ENCODE peak calls at places on chromosome 16, in seven cellular contexts. One of them, this sample, is unnamed.

GRCh38 chr16:65825191-65825856 is 541.2 kb upstream of the CDH5 start:
- DNase-seq in AG10803: no peak
- DNase-seq in heart right ventricle: no peak
- DNase-seq in foreskin fibroblast: no peak
- DNase-seq in keratinocyte: no peak
- DNase-seq in tibial artery: no peak
- DNase-seq in brain microvascular endothelial cell: no peak
- DNase-seq in this sample: no peak

GRCh38 chr16:23013484-23013883 is 135.8 kb downstream of the USP31 start:
- DNase-seq in tibial artery: no peak
- DNase-seq in brain microvascular endothelial cell: peak; percentile 6
- DNase-seq in heart right ventricle: no peak
- DNase-seq in keratinocyte: no peak
- DNase-seq in AG10803: no peak
- DNase-seq in foreskin fibroblast: no peak
- DNase-seq in this sample: no peak

GRCh38 chr16:4488486-4488967 is 12.3 kb downstream of the HMOX2 start:
- DNase-seq in tibial artery: no peak
- DNase-seq in heart right ventricle: no peak
- DNase-seq in keratinocyte: no peak
- DNase-seq in foreskin fibroblast: no peak
- DNase-seq in brain microvascular endothelial cell: no peak
- DNase-seq in AG10803: peak; percentile 18
- DNase-seq in this sample: no peak

GRCh38 chr16:30892670-30893069 is 1.2 kb downstream of the BCL7C start:
- DNase-seq in keratinocyte: no peak
- DNase-seq in heart right ventricle: no peak
- DNase-seq in brain microvascular endothelial cell: no peak
- DNase-seq in AG10803: no peak
- DNase-seq in foreskin fibroblast: no peak
- DNase-seq in tibial artery: no peak
- DNase-seq in this sample: no peak

GRCh38 chr16:12235110-12235509 is 258.6 kb downstream of the SNX29 start:
- DNase-seq in heart right ventricle: no peak
- DNase-seq in keratinocyte: no peak
- DNase-seq in AG10803: no peak
- DNase-seq in brain microvascular endothelial cell: no peak
- DNase-seq in tibial artery: no peak
- DNase-seq in foreskin fibroblast: no peak
- DNase-seq in this sample: no peak

GRCh38 chr16:87715658-87716057 is 50.1 kb downstream of the KLHDC4 start:
- DNase-seq in brain microvascular endothelial cell: peak; percentile 76
- DNase-seq in keratinocyte: no peak
- DNase-seq in foreskin fibroblast: no peak
- DNase-seq in AG10803: no peak
- DNase-seq in tibial artery: no peak
- DNase-seq in heart right ventricle: no peak
- DNase-seq in this sample: no peak

GRCh38 chr16:75301804-75302203 is 50.4 kb upstream of the BCAR1 start:
- DNase-seq in keratinocyte: no peak
- DNase-seq in tibial artery: no peak
- DNase-seq in brain microvascular endothelial cell: no peak
- DNase-seq in foreskin fibroblast: peak; percentile 52
- DNase-seq in heart right ventricle: no peak
- DNase-seq in AG10803: peak; percentile 57
- DNase-seq in this sample: no peak

GRCh38 chr16:13205352-13205751 is 304.0 kb downstream of the SHISA9 start:
- DNase-seq in AG10803: no peak
- DNase-seq in heart right ventricle: no peak
- DNase-seq in tibial artery: no peak
- DNase-seq in brain microvascular endothelial cell: no peak
- DNase-seq in foreskin fibroblast: no peak
- DNase-seq in keratinocyte: no peak
- DNase-seq in this sample: no peak

GRCh38 chr16:11510178-11510973 is 76.3 kb downstream of the LITAF start:
- DNase-seq in tibial artery: no peak
- DNase-seq in heart right ventricle: no peak
- DNase-seq in foreskin fibroblast: no peak
- DNase-seq in AG10803: no peak
- DNase-seq in brain microvascular endothelial cell: no peak
- DNase-seq in keratinocyte: no peak
- DNase-seq in this sample: no peak

GRCh38 chr16:17359778-17360177 is 111.0 kb downstream of the XYLT1 start:
- DNase-seq in AG10803: peak; percentile 73
- DNase-seq in keratinocyte: no peak
- DNase-seq in brain microvascular endothelial cell: no peak
- DNase-seq in tibial artery: no peak
- DNase-seq in foreskin fibroblast: peak; percentile 71
- DNase-seq in heart right ventricle: no peak
- DNase-seq in this sample: no peak

GRCh38 chr16:9372934-9373890 is 281.8 kb downstream of the HAPSTR1 start:
- DNase-seq in heart right ventricle: no peak
- DNase-seq in AG10803: no peak
- DNase-seq in foreskin fibroblast: no peak
- DNase-seq in brain microvascular endothelial cell: no peak
- DNase-seq in tibial artery: no peak
- DNase-seq in keratinocyte: no peak
- DNase-seq in this sample: no peak

GRCh38 chr16:50473375-50473945 is 74.7 kb upstream of the NKD1 start:
- DNase-seq in foreskin fibroblast: no peak
- DNase-seq in tibial artery: no peak
- DNase-seq in AG10803: no peak
- DNase-seq in keratinocyte: peak; percentile 36
- DNase-seq in brain microvascular endothelial cell: no peak
- DNase-seq in heart right ventricle: no peak
- DNase-seq in this sample: no peak

GRCh38 chr16:89341697-89342694 is 124.5 kb downstream of the ZNF778 start:
- DNase-seq in AG10803: no peak
- DNase-seq in keratinocyte: no peak
- DNase-seq in foreskin fibroblast: no peak
- DNase-seq in heart right ventricle: no peak
- DNase-seq in tibial artery: no peak
- DNase-seq in brain microvascular endothelial cell: no peak
- DNase-seq in this sample: no peak
- H3K4me3 ChIP-seq in AG10803: no peak overlapping the region
- H3K4me3 ChIP-seq in keratinocyte: no peak overlapping the region
- H3K4me3 ChIP-seq in foreskin fibroblast: no peak overlapping the region
- H3K4me3 ChIP-seq in heart right ventricle: no peak overlapping the region
- H3K4me3 ChIP-seq in tibial artery: no peak overlapping the region
- H3K4me3 ChIP-seq in brain microvascular endothelial cell: no peak overlapping the region
- H3K4me3 ChIP-seq in this sample: no peak overlapping the region

DNA sequence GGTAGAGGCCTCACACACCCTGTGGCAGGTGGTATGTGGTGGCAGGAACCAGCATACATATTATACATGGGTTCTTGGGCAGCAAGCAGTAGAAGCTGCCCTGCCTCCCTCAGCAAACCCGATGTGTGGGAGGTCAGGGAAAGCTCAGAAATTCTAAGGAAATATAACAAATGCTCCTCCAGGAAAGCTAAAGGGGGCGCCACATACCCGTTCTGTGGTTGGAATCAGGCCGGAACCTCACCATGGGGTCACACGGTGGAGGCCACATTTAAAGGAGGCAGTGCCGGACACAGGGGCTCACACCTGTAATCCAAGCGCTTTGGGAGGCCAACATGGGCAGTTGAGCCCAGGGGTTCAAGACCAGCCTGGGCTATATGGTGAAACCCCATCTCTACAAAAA is 12.4 kb upstream of the KATNB1 start:
- DNase-seq in foreskin fibroblast: no peak
- DNase-seq in AG10803: no peak
- DNase-seq in brain microvascular endothelial cell: no peak
- DNase-seq in heart right ventricle: no peak
- DNase-seq in tibial artery: no peak
- DNase-seq in keratinocyte: no peak
- DNase-seq in this sample: no peak
- TF ChIP-seq CTCF in foreskin fibroblast: peak; percentile 12
- TF ChIP-seq CTCF in AG10803: peak; percentile 2
- TF ChIP-seq CTCF in brain microvascular endothelial cell: peak; percentile 50
- TF ChIP-seq CTCF in heart right ventricle: no peak
- TF ChIP-seq CTCF in tibial artery: no peak
- TF ChIP-seq CTCF in keratinocyte: peak; percentile 17
- TF ChIP-seq CTCF in this sample: peak; percentile 55

GRCh38 chr16:89395150-89396142 is 94.9 kb downstream of the ANKRD11 start:
- DNase-seq in foreskin fibroblast: peak; percentile 95
- DNase-seq in keratinocyte: peak; percentile 84
- DNase-seq in tibial artery: peak; percentile 93
- DNase-seq in brain microvascular endothelial cell: peak; percentile 95
- DNase-seq in heart right ventricle: peak; percentile 93
- DNase-seq in AG10803: peak; percentile 98
- DNase-seq in this sample: peak; percentile 95
- H3K4me3 ChIP-seq in foreskin fibroblast: no peak overlapping the region
- H3K4me3 ChIP-seq in keratinocyte: peak overlapping the region; percentile 40
- H3K4me3 ChIP-seq in tibial artery: no peak overlapping the region
- H3K4me3 ChIP-seq in brain microvascular endothelial cell: no peak overlapping the region
- H3K4me3 ChIP-seq in heart right ventricle: peak overlapping the region; percentile 19
- H3K4me3 ChIP-seq in AG10803: no peak overlapping the region
- H3K4me3 ChIP-seq in this sample: no peak overlapping the region

GRCh38 chr16:1346422-1347285 is 5.0 kb downstream of the TSR3 start:
- DNase-seq in heart right ventricle: no peak
- DNase-seq in tibial artery: no peak
- DNase-seq in brain microvascular endothelial cell: no peak
- DNase-seq in keratinocyte: no peak
- DNase-seq in foreskin fibroblast: no peak
- DNase-seq in AG10803: no peak
- DNase-seq in this sample: no peak
- TF ChIP-seq CTCF in heart right ventricle: no peak
- TF ChIP-seq CTCF in tibial artery: no peak
- TF ChIP-seq CTCF in brain microvascular endothelial cell: peak; percentile 28
- TF ChIP-seq CTCF in keratinocyte: peak; percentile 31
- TF ChIP-seq CTCF in foreskin fibroblast: peak; percentile 5
- TF ChIP-seq CTCF in AG10803: no peak
- TF ChIP-seq CTCF in this sample: peak; percentile 23

GRCh38 chr16:27235055-27235937 is 32.0 kb downstream of the KDM8 start:
- DNase-seq in keratinocyte: peak; percentile 41
- DNase-seq in AG10803: peak; percentile 91
- DNase-seq in heart right ventricle: peak; percentile 89
- DNase-seq in brain microvascular endothelial cell: peak; percentile 93
- DNase-seq in tibial artery: peak; percentile 93
- DNase-seq in foreskin fibroblast: peak; percentile 89
- DNase-seq in this sample: no peak
- H3K4me3 ChIP-seq in keratinocyte: no peak overlapping the region
- H3K4me3 ChIP-seq in AG10803: no peak overlapping the region
- H3K4me3 ChIP-seq in heart right ventricle: peak overlapping the region; percentile 25
- H3K4me3 ChIP-seq in brain microvascular endothelial cell: no peak overlapping the region
- H3K4me3 ChIP-seq in tibial artery: no peak overlapping the region
- H3K4me3 ChIP-seq in foreskin fibroblast: no peak overlapping the region
- H3K4me3 ChIP-seq in this sample: no peak overlapping the region

DNA sequence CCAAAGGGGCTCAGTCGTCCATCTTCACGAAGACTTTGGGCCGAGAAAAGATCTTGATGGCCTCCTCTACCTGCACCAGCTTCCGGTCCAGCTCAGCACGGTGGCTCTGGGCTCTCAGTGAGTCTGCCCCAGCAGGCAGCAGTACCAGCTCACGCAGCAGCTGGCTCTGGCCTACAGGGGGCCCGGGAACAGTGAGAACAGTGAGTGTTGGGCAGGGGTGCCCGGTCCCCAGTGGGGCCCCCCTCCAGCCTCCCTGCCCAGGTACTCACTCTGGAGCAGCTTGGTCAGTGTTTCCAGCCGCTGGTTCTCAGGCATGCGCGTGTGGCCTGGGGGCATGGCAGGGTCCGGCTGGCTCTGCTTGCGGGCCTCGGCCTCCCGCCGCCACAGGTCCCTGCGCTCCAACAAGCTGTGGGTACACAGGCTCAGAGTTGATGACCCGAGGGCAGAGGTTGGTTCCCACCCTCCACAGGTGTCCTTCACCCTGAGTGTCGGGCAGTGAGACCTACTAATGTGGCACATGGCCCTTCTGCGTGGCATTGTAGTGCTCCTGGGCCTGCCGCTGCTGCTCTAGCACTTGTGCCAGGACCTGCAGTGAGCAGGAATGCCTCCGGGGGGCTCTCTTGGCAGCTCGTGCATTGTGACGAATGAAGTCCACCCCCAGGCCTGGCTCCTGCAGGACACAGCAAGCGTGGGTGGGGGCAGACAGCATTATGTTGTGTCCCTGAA is 2.6 kb downstream of the PARD6A start:
- DNase-seq in tibial artery: no peak
- DNase-seq in AG10803: no peak
- DNase-seq in brain microvascular endothelial cell: peak; percentile 19
- DNase-seq in foreskin fibroblast: no peak
- DNase-seq in heart right ventricle: no peak
- DNase-seq in keratinocyte: no peak
- DNase-seq in this sample: no peak
- TF ChIP-seq CTCF in tibial artery: no peak
- TF ChIP-seq CTCF in AG10803: peak; percentile 11
- TF ChIP-seq CTCF in brain microvascular endothelial cell: peak; percentile 62
- TF ChIP-seq CTCF in foreskin fibroblast: peak; percentile 21
- TF ChIP-seq CTCF in heart right ventricle: peak; percentile 24
- TF ChIP-seq CTCF in keratinocyte: no peak
- TF ChIP-seq CTCF in this sample: peak; percentile 26

GRCh38 chr16:48536600-48537200 is 73.3 kb downstream of the N4BP1 start:
- DNase-seq in brain microvascular endothelial cell: no peak
- DNase-seq in heart right ventricle: no peak
- DNase-seq in tibial artery: no peak
- DNase-seq in AG10803: peak; percentile 45
- DNase-seq in keratinocyte: no peak
- DNase-seq in foreskin fibroblast: no peak
- DNase-seq in this sample: no peak

GRCh38 chr16:48535369-48535787 is 74.6 kb downstream of the N4BP1 start:
- DNase-seq in foreskin fibroblast: no peak
- DNase-seq in tibial artery: no peak
- DNase-seq in heart right ventricle: no peak
- DNase-seq in keratinocyte: no peak
- DNase-seq in brain microvascular endothelial cell: no peak
- DNase-seq in AG10803: no peak
- DNase-seq in this sample: no peak

GRCh38 chr16:48534601-48535340 is 75.2 kb downstream of the N4BP1 start:
- DNase-seq in brain microvascular endothelial cell: no peak
- DNase-seq in keratinocyte: no peak
- DNase-seq in foreskin fibroblast: no peak
- DNase-seq in AG10803: no peak
- DNase-seq in heart right ventricle: no peak
- DNase-seq in tibial artery: no peak
- DNase-seq in this sample: no peak

GRCh38 chr16:48537275-48537674 is 72.7 kb downstream of the N4BP1 start:
- DNase-seq in AG10803: no peak
- DNase-seq in foreskin fibroblast: no peak
- DNase-seq in brain microvascular endothelial cell: no peak
- DNase-seq in heart right ventricle: no peak
- DNase-seq in tibial artery: no peak
- DNase-seq in keratinocyte: no peak
- DNase-seq in this sample: no peak

DNA sequence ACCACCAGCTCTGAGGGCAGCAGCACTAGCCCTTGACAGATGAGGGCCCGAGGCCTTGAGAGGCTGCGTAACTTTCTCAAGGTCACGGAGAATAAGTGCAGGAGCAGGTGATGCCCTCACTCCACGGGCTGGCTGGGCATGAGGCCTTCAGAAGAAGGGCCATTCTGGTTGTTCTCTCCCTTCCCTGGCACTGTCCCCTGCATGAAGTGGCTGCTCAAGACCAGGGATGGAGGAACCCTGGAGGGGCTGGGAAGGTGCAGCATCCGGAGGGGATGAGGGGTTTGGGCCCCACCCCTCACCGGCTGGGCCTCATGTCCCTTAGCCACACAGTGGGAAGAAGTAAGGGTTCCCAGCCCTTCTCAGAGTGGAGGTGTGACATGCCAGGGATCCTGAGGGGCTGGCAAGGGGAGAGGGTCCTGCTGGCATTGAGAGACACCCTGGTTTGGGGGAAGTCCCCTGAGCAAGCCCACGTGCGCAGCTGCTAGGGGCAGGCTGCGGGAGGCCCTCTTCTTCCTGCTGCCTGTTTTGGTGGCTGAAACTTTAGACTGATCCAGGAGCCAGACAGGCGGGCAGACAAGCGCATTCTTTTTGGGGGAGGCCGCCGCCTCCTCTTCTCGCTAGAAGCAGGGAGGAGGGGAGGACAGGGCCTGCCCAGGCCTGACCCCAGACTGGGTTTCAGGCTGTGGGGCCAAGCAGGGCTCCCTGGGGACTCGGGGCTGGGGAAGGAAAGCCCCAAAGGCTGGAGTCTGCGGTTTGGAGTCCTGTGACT is 74.0 kb downstream of the N4BP1 start:
- DNase-seq in keratinocyte: no peak
- DNase-seq in heart right ventricle: peak; percentile 50
- DNase-seq in foreskin fibroblast: no peak
- DNase-seq in AG10803: peak; percentile 91
- DNase-seq in tibial artery: peak; percentile 75
- DNase-seq in brain microvascular endothelial cell: peak; percentile 52
- DNase-seq in this sample: no peak
- H3K4me3 ChIP-seq in keratinocyte: peak overlapping the region; percentile 21
- H3K4me3 ChIP-seq in heart right ventricle: no peak overlapping the region
- H3K4me3 ChIP-seq in foreskin fibroblast: no peak overlapping the region
- H3K4me3 ChIP-seq in AG10803: no peak overlapping the region
- H3K4me3 ChIP-seq in tibial artery: no peak overlapping the region
- H3K4me3 ChIP-seq in brain microvascular endothelial cell: no peak overlapping the region
- H3K4me3 ChIP-seq in this sample: no peak overlapping the region

This sample was measured in epithelial cell of proximal tubule.